ENCODE peak calls at places on chromosome 16, in seven cellular contexts. D is IMR-90, O is neuronal stem cell, N is H9, K is mesendoderm, J is H1, G is mesenchymal stem cell. B is an unnamed sample.

GRCh38 chr16:3460585-3460984 is 17.1 kb downstream of the NAA60 start:
- DNase-seq in D (no peak), O (no peak), N (no peak), K (no peak), J (no peak), G (no peak), B (peak; percentile 44)

GRCh38 chr16:46844771-46845170 is 13.8 kb upstream of the C16orf87 start:
- DNase-seq in D (peak; percentile 79), O (no peak), N (no peak), K (no peak), J (peak; percentile 10), G (no peak), B (no peak)

GRCh38 chr16:951660-952301 is 19.0 kb downstream of the LMF1 start:
- DNase-seq in D (peak; percentile 70), O (no peak), N (no peak), K (no peak), J (no peak), G (no peak), B (peak; percentile 65)

GRCh38 chr16:52906271-52906670 is 146.4 kb downstream of the CHD9NB start:
- DNase-seq in D (no peak), O (no peak), N (no peak), K (no peak), J (no peak), G (no peak), B (no peak)

GRCh38 chr16:50152386-50152806 is 710 bp upstream of the TENT4B start:
- DNase-seq in D (no peak), O (no peak), N (no peak), K (no peak), J (peak; percentile 71), G (peak; percentile 58), B (peak; percentile 58)

GRCh38 chr16:9351440-9351839 is 260.0 kb downstream of the HAPSTR1 start:
- DNase-seq in D (no peak), O (no peak), N (no peak), K (no peak), J (peak; percentile 17), G (no peak), B (no peak)

GRCh38 chr16:70563571-70563970 is 40.0 kb downstream of the SF3B3 start:
- DNase-seq in D (no peak), O (no peak), N (no peak), K (no peak), J (no peak), G (peak; percentile 23), B (no peak)

GRCh38 chr16:4317471-4318170 is 1.8 kb downstream of the GLIS2 start:
- DNase-seq in D (no peak), O (peak; percentile 62), N (no peak), K (no peak), J (peak; percentile 48), G (peak; percentile 68), B (no peak)

GRCh38 chr16:65083181-65083845 is 38.5 kb downstream of the CDH11 start:
- DNase-seq in D (peak; percentile 45), O (no peak), N (no peak), K (no peak), J (no peak), G (peak; percentile 37), B (no peak)

GRCh38 chr16:85832578-85833539 is 33.4 kb downstream of the COX4I1 start:
- DNase-seq in D (no peak), O (no peak), N (no peak), K (no peak), J (no peak), G (no peak), B (no peak)

GRCh38 chr16:30066882-30067583 is 1.5 kb downstream of the ALDOA start:
- DNase-seq in D (no peak), O (no peak), N (no peak), K (no peak), J (no peak), G (no peak), B (no peak)

GRCh38 chr16:11133344-11133921 is 122.6 kb downstream of the SOCS1 start:
- DNase-seq in D (peak; percentile 96), O (no peak), N (peak; percentile 24), K (peak; percentile 72), J (no peak), G (peak; percentile 96), B (peak; percentile 99)

GRCh38 chr16:21599994-21600773 is 807 bp downstream of the METTL9 start:
- DNase-seq in D (peak; percentile 46), O (no peak), N (peak; percentile 33), K (peak; percentile 28), J (no peak), G (peak; percentile 53), B (peak; percentile 70)

GRCh38 chr16:15919331-15919730 is 30.1 kb upstream of the ABCC1 start:
- DNase-seq in D (peak; percentile 29), O (no peak), N (no peak), K (no peak), J (no peak), G (no peak), B (no peak)

GRCh38 chr16:56334761-56335160 is 90.6 kb downstream of the AMFR start:
- DNase-seq in D (no peak), O (no peak), N (no peak), K (no peak), J (no peak), G (no peak), B (no peak)

GRCh38 chr16:4111748-4112696 is 4.2 kb downstream of the ADCY9 start:
- DNase-seq in D (peak; percentile 55), O (no peak), N (no peak), K (no peak), J (no peak), G (peak; percentile 42), B (no peak)

GRCh38 chr16:12059216-12059769 is 82.8 kb downstream of the SNX29 start:
- DNase-seq in D (no peak), O (no peak), N (no peak), K (no peak), J (no peak), G (no peak), B (no peak)

GRCh38 chr16:76535-77272 is 1.3 kb upstream of the MPG start:
- DNase-seq in D (peak; percentile 95), O (no peak), N (no peak), K (peak; percentile 49), J (no peak), G (peak; percentile 96), B (peak; percentile 54)

GRCh38 chr16:86414991-86415740 is 95.2 kb upstream of the FOXF1 start:
- DNase-seq in D (no peak), O (no peak), N (no peak), K (no peak), J (no peak), G (no peak), B (no peak)

GRCh38 chr16:3961449-3961849 is 80.9 kb upstream of the CREBBP start:
- DNase-seq in D (peak; percentile 45), O (no peak), N (no peak), K (peak; percentile 48), J (no peak), G (no peak), B (no peak)

GRCh38 chr16:69443809-69444611 is 19.6 kb downstream of the CYB5B start:
- DNase-seq in D (peak; percentile 47), O (no peak), N (no peak), K (no peak), J (no peak), G (peak; percentile 67), B (no peak)
- H3K9ac ChIP-seq in D (no peak overlapping the region), O (no peak overlapping the region), N (no peak overlapping the region), K (no peak overlapping the region), J (no peak overlapping the region), G (peak overlapping the region; percentile 91), B (peak overlapping the region; percentile 61)

GRCh38 chr16:59296888-59297287 is 562.8 kb upstream of the GOT2 start:
- DNase-seq in D (no peak), O (no peak), N (peak; percentile 28), K (peak; percentile 29), J (no peak), G (no peak), B (no peak)
- H3K4me2 ChIP-seq in D (no peak overlapping the region), O (no peak overlapping the region), N (no peak overlapping the region), K (no peak overlapping the region), J (no peak overlapping the region), G (no peak overlapping the region), B (no peak overlapping the region)

GRCh38 chr16:54007504-54007903 is 279.1 kb downstream of the IRX3 start:
- DNase-seq in D (no peak), O (no peak), N (no peak), K (no peak), J (no peak), G (no peak), B (no peak)

GRCh38 chr16:54006693-54007092 is 279.9 kb downstream of the IRX3 start:
- DNase-seq in D (peak; percentile 43), O (no peak), N (no peak), K (no peak), J (no peak), G (no peak), B (no peak)

GRCh38 chr16:54015147-54015546 is 271.4 kb downstream of the IRX3 start:
- DNase-seq in D (no peak), O (no peak), N (no peak), K (no peak), J (no peak), G (no peak), B (no peak)

DNA sequence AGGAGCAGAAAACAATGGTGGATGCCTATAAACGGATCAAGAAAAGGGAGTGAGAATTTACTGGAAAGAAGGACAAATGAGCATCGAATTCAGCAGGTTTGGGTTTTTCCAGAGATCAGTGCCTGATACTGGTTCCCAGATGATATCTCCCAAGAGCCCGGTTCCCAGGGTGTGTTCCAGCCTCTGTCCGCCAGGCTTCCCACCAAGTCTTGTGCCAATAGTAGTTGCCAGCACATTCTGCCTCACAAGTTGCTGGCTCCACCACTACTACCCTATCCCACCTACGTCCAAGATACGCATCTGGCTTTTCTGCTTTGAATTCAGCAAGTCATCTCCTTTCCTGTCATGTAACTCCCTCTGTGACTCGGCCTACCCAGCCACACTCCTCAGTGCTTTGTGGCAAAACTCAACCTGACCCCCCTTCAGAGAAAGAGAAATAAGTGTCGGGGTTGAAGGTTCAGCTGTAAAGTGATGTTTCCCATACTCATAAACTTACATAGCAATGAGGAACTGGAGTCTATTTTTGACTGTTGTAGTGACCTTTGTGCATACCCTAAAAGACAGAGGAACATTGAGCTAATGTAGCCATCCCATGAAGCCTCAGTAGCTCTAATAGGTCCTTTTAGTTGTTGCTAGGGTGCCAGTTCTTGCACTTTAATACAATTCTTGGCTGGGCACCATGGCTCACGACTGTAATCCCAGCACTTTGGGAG is 277.0 kb downstream of the IRX3 start:
- DNase-seq in D (no peak), O (no peak), N (no peak), K (no peak), J (no peak), G (no peak), B (no peak)
- H2AK5ac ChIP-seq in D (no peak overlapping the region), O (no peak overlapping the region), N (no peak overlapping the region), K (no peak overlapping the region), J (no peak overlapping the region), G (no peak overlapping the region), B (no peak overlapping the region)

DNA sequence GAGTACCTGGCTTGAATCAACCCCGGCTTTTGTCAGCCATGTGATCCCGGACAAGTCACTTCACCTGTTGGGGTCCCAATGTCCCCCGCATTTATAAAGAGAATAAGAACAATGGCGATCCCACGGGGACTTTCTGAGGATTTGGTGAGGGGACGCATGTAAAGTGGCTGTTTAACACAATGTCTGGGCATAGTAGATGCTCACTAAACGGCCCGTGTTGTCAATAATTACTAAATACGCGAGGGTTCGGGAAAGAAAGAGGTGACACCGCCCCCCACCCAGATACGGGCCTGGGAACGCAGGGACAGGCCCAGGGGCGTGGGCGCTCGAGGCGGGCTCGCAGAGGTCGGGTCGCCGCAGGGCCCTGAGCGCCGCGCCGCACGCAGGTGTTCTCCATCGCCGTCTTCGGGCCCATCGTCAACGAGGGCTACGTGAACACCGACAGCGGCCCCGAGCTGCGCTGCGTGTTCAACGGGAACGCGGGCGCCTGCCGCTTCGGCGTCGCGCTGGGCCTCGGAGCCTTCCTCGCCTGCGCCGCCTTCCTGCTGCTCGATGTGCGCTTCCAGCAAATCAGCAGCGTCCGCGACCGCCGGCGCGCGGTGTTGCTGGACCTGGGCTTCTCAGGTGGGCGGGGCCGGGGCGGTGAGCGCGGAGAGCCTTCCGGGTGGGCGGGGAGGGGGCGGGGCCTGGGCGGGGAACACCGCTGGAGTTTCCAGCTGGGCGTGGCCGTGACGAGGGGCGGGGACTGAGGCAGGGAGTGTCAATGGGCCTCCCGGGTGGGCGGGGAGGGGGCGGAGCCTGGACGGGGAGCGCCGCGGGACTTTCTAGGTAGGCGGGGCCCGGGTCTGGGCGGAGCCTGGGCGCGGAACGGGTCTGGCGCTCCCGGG is 2.1 kb downstream of the SYNGR3 start:
- DNase-seq in D (peak; percentile 83), O (peak; percentile 92), N (peak; percentile 97), K (peak; percentile 93), J (peak; percentile 98), G (peak; percentile 87), B (peak; percentile 92)
- H3K9ac ChIP-seq in D (no peak overlapping the region), O (peak overlapping the region; percentile 86), N (no peak overlapping the region), K (peak overlapping the region; percentile 40), J (no peak overlapping the region), G (peak overlapping the region; percentile 26), B (no peak overlapping the region)

B was measured in trophoblast cell.